ENCODE peak calls at places on chromosomes 2 and 18, in nine cellular contexts. Y is suprapubic skin, N is SK-N-SH, W is GM23338, B is sigmoid colon, R is stomach, L is endothelial cell of umbilical vein, P is HCT116, U is prostate gland. K is an unnamed sample.

GRCh38 chr2:121810959-121811853 is 55.8 kb downstream of the TSN start:
- DNase-seq in W (peak; percentile 90), B (peak; percentile 74), Y (no peak), L (peak; percentile 62), U (peak; percentile 23), P (peak; percentile 35), N (peak; percentile 76), R (peak; percentile 39), K (no peak)

GRCh38 chr2:58959996-58960395 is 718.9 kb upstream of the FANCL start:
- DNase-seq in N (peak; percentile 26), Y (no peak), U (no peak), L (no peak), W (no peak), R (no peak), B (no peak), P (no peak), K (no peak)

GRCh38 chr2:86396304-86396785 is 44.8 kb upstream of the KDM3A start:
- DNase-seq in L (peak; percentile 24), B (no peak), P (peak; percentile 33), N (no peak), Y (no peak), W (peak; percentile 59), R (peak; percentile 55), U (peak; percentile 19), K (no peak)

GRCh38 chr18:51731070-51731469 is 533.6 kb upstream of the MEX3C start:
- DNase-seq in L (no peak), B (no peak), U (no peak), R (no peak), N (no peak), P (no peak), Y (no peak), W (no peak), K (no peak)

GRCh38 chr2:68027959-68028358 is 34.8 kb downstream of the C1D start:
- DNase-seq in P (no peak), N (no peak), L (no peak), U (no peak), B (no peak), Y (no peak), R (no peak), W (no peak), K (no peak)

GRCh38 chr18:58314284-58314683 is 270.3 kb downstream of the NEDD4L start:
- DNase-seq in P (peak; percentile 53), L (peak; percentile 36), Y (no peak), W (no peak), R (peak; percentile 43), B (peak; percentile 83), N (no peak), U (peak; percentile 68), K (peak; percentile 27)

GRCh38 chr2:234091432-234091879 is 41.0 kb downstream of the SPP2 start:
- DNase-seq in N (no peak), L (peak; percentile 79), P (no peak), U (peak; percentile 42), R (peak; percentile 60), Y (no peak), B (no peak), W (peak; percentile 6), K (no peak)

GRCh38 chr18:48356909-48357631 is 52.1 kb downstream of the ZBTB7C start:
- DNase-seq in L (no peak), R (no peak), W (peak; percentile 30), Y (peak; percentile 54), P (no peak), B (peak; percentile 29), U (peak; percentile 77), N (peak; percentile 30), K (no peak)

GRCh38 chr2:197908940-197909339 is 104.5 kb downstream of the PLCL1 start:
- DNase-seq in U (no peak), W (no peak), Y (no peak), N (no peak), B (no peak), L (no peak), P (no peak), R (no peak), K (no peak)

GRCh38 chr2:94874277-94874997 is 3.2 kb downstream of the TEKT4 start:
- DNase-seq in L (peak; percentile 26), P (peak; percentile 24), N (peak; percentile 89), B (no peak), W (peak; percentile 91), R (peak; percentile 56), Y (peak; percentile 79), U (peak; percentile 50), K (peak; percentile 55)

GRCh38 chr2:2656046-2656715 is 325.1 kb upstream of the MYT1L start:
- DNase-seq in Y (no peak), U (no peak), L (no peak), R (no peak), P (no peak), N (no peak), W (no peak), B (peak; percentile 64), K (no peak)

GRCh38 chr2:33034784-33035183 is 88.0 kb downstream of the LTBP1 start:
- DNase-seq in U (no peak), P (no peak), B (no peak), N (no peak), L (peak; percentile 52), R (no peak), Y (no peak), W (no peak), K (no peak)

GRCh38 chr2:149735237-149735958 is 147.8 kb upstream of the MMADHC start:
- DNase-seq in R (no peak), B (no peak), L (peak; percentile 78), W (no peak), P (no peak), N (no peak), U (no peak), Y (no peak), K (no peak)

GRCh38 chr2:149732001-149732685 is 144.6 kb upstream of the MMADHC start:
- DNase-seq in L (no peak), W (no peak), U (no peak), P (no peak), N (no peak), Y (no peak), B (no peak), R (no peak), K (no peak)

GRCh38 chr2:149732730-149733290 is 145.2 kb upstream of the MMADHC start:
- DNase-seq in P (no peak), R (no peak), U (no peak), Y (no peak), L (no peak), W (no peak), N (no peak), B (no peak), K (no peak)

GRCh38 chr2:149731112-149731511 is 143.5 kb upstream of the MMADHC start:
- DNase-seq in L (no peak), W (no peak), Y (no peak), R (no peak), P (no peak), U (no peak), N (no peak), B (no peak), K (no peak)

DNA sequence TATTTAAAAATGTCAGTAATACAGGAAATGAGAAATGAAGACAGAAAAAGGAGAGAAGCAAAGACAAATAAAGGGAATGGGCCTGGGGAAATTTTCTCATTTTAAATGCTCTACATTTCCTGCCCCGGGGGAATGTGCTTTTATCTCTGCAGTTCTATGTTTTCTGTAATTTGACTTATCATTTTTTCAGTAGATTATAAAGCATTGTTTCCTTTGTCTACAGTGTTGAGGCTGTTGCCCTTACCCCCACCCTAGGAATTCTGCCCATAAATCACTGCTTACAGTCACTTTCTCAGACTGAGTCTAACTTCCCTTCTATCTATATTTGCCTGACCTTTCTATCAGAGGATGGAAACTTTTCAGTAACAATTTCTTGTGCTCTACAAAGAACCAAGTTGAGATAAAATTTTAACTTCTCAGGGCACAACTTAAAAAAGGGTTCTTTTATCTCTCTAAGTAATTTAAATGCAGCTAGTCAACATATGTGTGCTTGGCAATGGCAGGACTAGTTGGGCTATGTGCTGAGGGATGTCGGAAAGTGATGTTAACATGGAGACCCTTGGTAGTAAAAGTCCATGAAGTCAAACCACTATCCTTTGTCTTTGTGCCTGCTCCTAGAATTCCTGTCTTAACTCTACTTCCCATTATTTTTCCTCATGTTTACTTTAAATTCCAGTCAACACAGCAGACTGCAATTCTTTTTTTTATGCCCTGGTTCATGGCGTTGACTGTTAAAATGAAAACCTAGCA is 146.5 kb upstream of the MMADHC start:
- DNase-seq in U (no peak), L (peak; percentile 94), N (peak; percentile 4), Y (no peak), R (no peak), P (no peak), W (peak; percentile 11), B (no peak), K (no peak)
- H3K4me3 ChIP-seq in U (no peak overlapping the region), L (no peak overlapping the region), N (no peak overlapping the region), Y (no peak overlapping the region), R (no peak overlapping the region), P (no peak overlapping the region), W (no peak overlapping the region), B (no peak overlapping the region), K (no peak overlapping the region)

DNA sequence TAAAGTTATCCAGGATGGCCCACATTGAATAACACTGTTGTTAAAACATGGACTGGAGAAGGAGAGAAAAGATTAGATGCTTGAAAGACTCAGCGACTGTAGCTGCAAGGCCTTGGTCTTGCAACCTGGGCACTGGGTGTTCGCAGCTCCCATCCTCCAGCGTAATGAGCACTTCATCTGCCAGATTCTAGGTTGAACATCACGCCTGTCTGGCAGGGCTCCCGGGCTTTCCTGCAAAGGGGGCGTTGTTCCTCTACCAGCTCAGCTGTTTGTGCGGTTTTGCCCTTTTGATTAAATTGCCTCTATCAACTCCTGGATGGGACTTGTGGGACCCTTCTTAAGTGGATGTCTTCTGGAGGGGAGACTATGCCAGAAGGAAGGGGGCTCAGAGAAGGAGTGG is 215.4 kb downstream of the KLHL29 start:
- DNase-seq in Y (no peak), U (no peak), L (no peak), P (no peak), W (no peak), N (no peak), B (peak; percentile 83), R (no peak), K (no peak)
- TF ChIP-seq POLR2AphosphoS5 in Y (no peak), U (no peak), L (no peak), P (no peak), W (no peak), N (no peak), B (no peak), R (no peak), K (no peak)

DNA sequence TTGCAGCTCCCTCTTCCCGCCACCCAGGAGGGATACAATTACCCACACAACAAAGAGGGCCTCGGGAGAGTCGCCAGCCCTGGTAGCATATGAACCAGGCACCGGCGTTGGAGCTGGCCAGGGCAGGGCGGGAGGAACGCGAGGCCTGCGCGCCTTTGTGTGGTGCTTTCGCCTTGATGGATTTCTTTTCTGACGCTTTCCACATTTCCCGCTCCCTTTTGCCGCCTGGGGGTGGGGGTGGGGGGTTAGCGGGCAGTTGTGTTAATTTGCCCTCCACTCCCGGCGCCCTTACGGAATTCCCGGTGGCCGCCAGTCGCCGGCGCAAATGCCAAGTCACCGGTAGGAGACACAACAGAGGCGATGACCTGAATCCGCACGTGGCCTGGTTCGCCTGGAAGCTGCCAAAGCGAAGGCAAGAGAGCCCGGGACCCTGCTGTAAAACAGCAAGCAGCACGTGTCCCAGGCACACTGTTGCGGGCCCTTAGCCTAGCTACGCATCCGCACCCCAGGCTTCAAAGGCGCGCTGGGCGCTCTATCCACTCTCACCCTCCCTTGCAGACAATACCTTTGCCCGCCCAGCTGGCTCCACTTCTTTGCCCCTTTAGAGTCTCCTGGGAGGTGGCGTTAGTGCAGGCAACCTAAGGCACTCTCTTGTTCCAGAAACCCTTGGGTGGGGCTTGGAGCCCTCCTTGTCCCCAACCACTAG is 3.4 kb downstream of the GAD1 start:
- DNase-seq in Y (no peak), N (peak; percentile 50), P (no peak), L (no peak), W (peak; percentile 83), R (no peak), U (no peak), B (no peak), K (no peak)
- H3K4me3 ChIP-seq in Y (peak overlapping the region; percentile 33), N (no peak overlapping the region), P (no peak overlapping the region), L (no peak overlapping the region), W (peak overlapping the region; percentile 63), R (peak overlapping the region; percentile 37), U (no peak overlapping the region), B (no peak overlapping the region), K (no peak overlapping the region)

GRCh38 chr2:8627019-8627691 is 54.7 kb upstream of the ID2 start:
- DNase-seq in W (no peak), R (no peak), B (no peak), N (no peak), U (peak; percentile 50), Y (peak; percentile 64), L (no peak), P (no peak), K (no peak)
- TF ChIP-seq POLR2AphosphoS5 in W (no peak), R (no peak), B (no peak), N (no peak), U (peak; percentile 72), Y (no peak), L (no peak), P (no peak), K (no peak)